ENCODE peak calls at places on chromosomes 2 and 18, in ten cellular contexts. O is NCI-H774; P is activated CD4-positive, alpha-beta T cell treated with anti-CD3 and anti-CD28 coated beads for 24 hours; J is ELF-1; C is choroid plexus epithelial cell; G is H7; T is astrocyte of the spinal cord; W is COR-L47; M is Karpas-422; Y is breast epithelium. E is an unnamed sample.
A peak's percentile ranks its signal among the peaks of the same experiment; 100 is the strongest.

GRCh38 chr18:29512203-29512602 is 1335.3 kb upstream of the CDH2 start:
- DNase-seq in O (no peak), P (no peak), J (no peak), C (no peak), G (no peak), T (no peak), W (peak; percentile 16), M (no peak), Y (no peak), E (no peak)

GRCh38 chr2:161415041-161415440 is 1.1 kb upstream of the TBR1 start:
- DNase-seq in O (peak; percentile 26), P (no peak), J (peak; percentile 24), C (no peak), G (no peak), T (no peak), W (peak; percentile 10), M (no peak), Y (no peak), E (no peak)

GRCh38 chr2:182866461-182867369 is at the start of gene FRZB:
- DNase-seq in O (no peak), P (no peak), J (peak; percentile 67), C (peak; percentile 75), G (peak; percentile 83), T (peak; percentile 79), W (no peak), M (no peak), Y (peak; percentile 54), E (peak; percentile 56)

GRCh38 chr2:231332388-231332787 is 63.1 kb upstream of the B3GNT7 start:
- DNase-seq in O (no peak), P (no peak), J (no peak), C (no peak), G (no peak), T (peak; percentile 8), W (no peak), M (no peak), Y (no peak), E (no peak)

GRCh38 chr2:62143696-62144095 is 52.2 kb upstream of the B3GNT2 start:
- DNase-seq in O (no peak), P (no peak), J (no peak), C (no peak), G (no peak), T (no peak), W (no peak), M (no peak), Y (no peak), E (no peak)

GRCh38 chr2:159684796-159685195 is 27.5 kb upstream of the MARCHF7 start:
- DNase-seq in O (no peak), P (no peak), J (no peak), C (peak; percentile 72), G (no peak), T (peak; percentile 67), W (no peak), M (no peak), Y (no peak), E (peak; percentile 51)

GRCh38 chr2:222290691-222291484 is 7.9 kb downstream of the PAX3 start:
- DNase-seq in O (no peak), P (no peak), J (peak; percentile 97), C (no peak), G (peak; percentile 93), T (peak; percentile 85), W (no peak), M (no peak), Y (no peak), E (peak; percentile 79)

GRCh38 chr18:46067431-46068007 is 4.5 kb downstream of the PSTPIP2 start:
- DNase-seq in O (no peak), P (no peak), J (no peak), C (peak; percentile 67), G (no peak), T (peak; percentile 47), W (no peak), M (peak; percentile 70), Y (no peak), E (no peak)

GRCh38 chr2:240820014-240820606 is at the start of gene KIF1A:
- DNase-seq in O (peak; percentile 95), P (no peak), J (no peak), C (no peak), G (peak; percentile 98), T (no peak), W (peak; percentile 84), M (no peak), Y (no peak), E (no peak)

GRCh38 chr18:2958819-2959298 is 54.1 kb downstream of the LPIN2 start:
- DNase-seq in O (no peak), P (no peak), J (no peak), C (peak; percentile 95), G (no peak), T (peak; percentile 57), W (no peak), M (no peak), Y (peak; percentile 31), E (peak; percentile 61)